ENCODE peak calls at places on chromosomes 1 and 21, in eight cellular contexts. M is HL-60; S is brain microvascular endothelial cell; Y is esophagus squamous epithelium; A is lung; F is transverse colon; H is effector memory CD4-positive, alpha-beta T cell; T is left ventricle myocardium inferior. R is an unnamed sample. For H3K27me3, the result is how much of the 10 kb centered on the place peaks cover.

GRCh38 chr1:68301538-68301937 is 69.2 kb upstream of the WLS start:
- DNase-seq in S (no peak), Y (no peak), T (no peak), M (no peak), H (no peak), F (no peak), A (no peak), R (no peak)

GRCh38 chr1:49686107-49686506 is 337.6 kb downstream of the AGBL4 start:
- DNase-seq in Y (no peak), F (no peak), A (no peak), M (no peak), S (no peak), T (no peak), H (no peak), R (no peak)

GRCh38 chr1:181104790-181105133 is 16.3 kb downstream of the IER5 start:
- DNase-seq in Y (no peak), T (no peak), F (peak), A (no peak), S (no peak), H (peak), M (no peak), R (no peak)

GRCh38 chr1:226685196-226685820 is 53.8 kb downstream of the ITPKB start:
- DNase-seq in H (no peak), S (no peak), T (no peak), M (no peak), Y (no peak), A (no peak), F (no peak), R (peak)

GRCh38 chr1:157087030-157087429 is 12.6 kb downstream of the ETV3L start:
- DNase-seq in H (no peak), M (no peak), Y (no peak), T (no peak), F (no peak), S (no peak), A (no peak), R (no peak)

GRCh38 chr1:112146201-112146715 is 156.8 kb upstream of the KCND3 start:
- DNase-seq in F (no peak), M (no peak), A (no peak), H (no peak), T (no peak), S (no peak), Y (no peak), R (no peak)

GRCh38 chr1:19903621-19904020 is 19.8 kb downstream of the PLA2G2E start:
- DNase-seq in S (no peak), H (no peak), M (no peak), T (no peak), Y (no peak), F (no peak), A (no peak), R (no peak)

GRCh38 chr21:18940791-18941190 is 537.2 kb upstream of the TMPRSS15 start:
- DNase-seq in F (no peak), Y (no peak), A (no peak), S (no peak), H (no peak), T (no peak), M (no peak), R (no peak)

GRCh38 chr21:38699048-38699447 is 106.7 kb upstream of the ETS2 start:
- DNase-seq in F (no peak), Y (no peak), H (no peak), M (no peak), A (no peak), S (no peak), T (no peak), R (no peak)

GRCh38 chr1:58780586-58781452 is 3.0 kb downstream of the JUN start:
- DNase-seq in A (no peak), M (no peak), H (peak), Y (no peak), F (no peak), S (no peak), T (no peak), R (no peak)

GRCh38 chr1:201639391-201639790 is 100.5 kb downstream of the NAV1 start:
- DNase-seq in S (no peak), T (peak), M (no peak), Y (no peak), F (no peak), A (no peak), H (no peak), R (no peak)

GRCh38 chr21:42520628-42521253 is 7.1 kb downstream of the SLC37A1 start:
- DNase-seq in A (no peak), M (no peak), F (no peak), Y (no peak), H (no peak), T (no peak), S (no peak), R (no peak)

GRCh38 chr1:60169206-60169605 is 95.6 kb upstream of the C1orf87 start:
- DNase-seq in F (no peak), A (no peak), Y (no peak), T (no peak), H (no peak), M (no peak), S (peak), R (no peak)

GRCh38 chr1:173853074-173853473 is 14.7 kb downstream of the GAS5 start:
- DNase-seq in M (no peak), S (peak), H (no peak), Y (no peak), F (no peak), T (no peak), A (no peak), R (no peak)

GRCh38 chr1:15249032-15249601 is 2.1 kb downstream of the FHAD1 start:
- DNase-seq in A (no peak), Y (no peak), M (no peak), S (peak), H (peak), T (no peak), F (no peak), R (no peak)

GRCh38 chr21:45401054-45401518 is 3.9 kb upstream of the COL18A1 start:
- DNase-seq in H (no peak), T (no peak), M (no peak), F (no peak), Y (no peak), S (no peak), A (no peak), R (no peak)

GRCh38 chr1:19074361-19074901 is 118.0 kb upstream of the IFFO2 start:
- DNase-seq in H (peak), M (no peak), A (no peak), Y (no peak), T (no peak), S (no peak), F (no peak), R (peak)

GRCh38 chr1:27687906-27688305 is 15.9 kb upstream of the IFI6 start:
- DNase-seq in S (no peak), A (no peak), F (no peak), M (no peak), T (no peak), Y (no peak), H (no peak), R (no peak)

GRCh38 chr1:27122652-27123051 is 32.3 kb downstream of the SLC9A1 start:
- DNase-seq in H (no peak), F (peak), T (peak), A (peak), M (no peak), Y (no peak), S (peak), R (peak)

GRCh38 chr1:219659682-219660081 is 46.8 kb upstream of the ZC3H11B start:
- DNase-seq in H (no peak), F (no peak), T (no peak), A (no peak), M (no peak), S (peak), Y (no peak), R (no peak)

DNA sequence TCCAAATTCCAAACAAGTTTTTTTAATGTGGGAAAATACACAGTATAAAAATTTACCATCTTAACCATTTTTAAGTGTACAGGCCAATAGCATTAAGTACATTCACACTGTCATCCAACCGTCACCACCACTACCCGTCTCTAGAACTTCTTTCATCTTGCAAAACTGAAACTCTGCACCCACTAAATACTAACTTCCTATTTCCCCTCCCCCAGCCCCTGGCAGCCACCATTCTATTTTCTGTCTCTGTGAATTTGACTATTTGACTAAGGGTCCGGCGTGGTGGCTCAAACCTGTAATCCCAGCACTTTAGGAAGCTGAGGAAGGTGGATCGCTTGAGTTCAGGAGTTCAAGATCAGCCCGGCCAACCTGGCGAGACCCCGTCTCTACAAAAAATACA is 36.1 kb downstream of the CLSTN1 start:
- DNase-seq in T (no peak), F (peak), Y (no peak), A (no peak), H (peak), S (no peak), M (peak), R (peak)
- H3K27ac ChIP-seq in T (no peak), F (no peak), Y (no peak), A (no peak), H (peak), S (no peak), M (peak), R (no peak)

GRCh38 chr1:6462412-6463119 is 3.4 kb downstream of the TNFRSF25 start:
- DNase-seq in T (no peak), F (no peak), H (no peak), A (no peak), M (no peak), S (no peak), Y (no peak), R (no peak)
- H3K27me3 ChIP-seq in T (half or more), F (under half), H (under half), A (under half), M (half or more), S (under half), Y (under half), R (under half)

DNA sequence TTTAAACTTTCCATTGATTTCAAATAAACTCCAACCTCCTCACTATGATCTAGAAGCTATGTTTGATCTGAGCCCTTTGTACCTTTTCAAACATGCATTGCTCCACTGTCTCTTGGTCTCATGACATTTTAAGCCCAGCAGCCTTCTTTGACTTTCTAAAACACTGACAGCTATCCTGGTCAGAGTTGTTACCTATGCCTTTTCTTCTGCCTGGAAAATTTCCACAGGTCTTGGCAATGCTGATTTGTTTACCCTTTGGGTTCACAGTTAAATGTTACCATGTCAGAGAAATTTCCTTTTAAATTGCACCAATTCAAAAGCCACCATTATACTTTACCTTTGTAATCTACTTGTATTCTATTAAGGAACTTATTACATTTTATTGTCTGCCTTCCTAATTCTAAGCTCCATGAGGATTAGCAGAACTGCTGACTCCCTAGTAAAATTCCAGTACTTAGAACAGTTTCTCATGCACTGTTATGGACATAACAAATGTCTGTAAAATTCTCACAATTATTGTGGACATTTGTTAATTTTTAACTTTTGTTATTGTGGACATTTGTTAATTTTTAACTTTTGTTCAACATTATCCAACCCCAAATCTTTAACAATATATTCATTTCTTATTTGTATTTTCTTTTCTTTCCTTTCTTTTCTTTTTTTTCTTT is 1064.4 kb downstream of the NCAM2 start:
- DNase-seq in M (no peak), T (no peak), Y (no peak), H (no peak), F (peak), S (no peak), A (no peak), R (no peak)
- H3K27ac ChIP-seq in M (no peak), T (no peak), Y (no peak), H (no peak), F (peak), S (no peak), A (no peak), R (no peak)

DNA sequence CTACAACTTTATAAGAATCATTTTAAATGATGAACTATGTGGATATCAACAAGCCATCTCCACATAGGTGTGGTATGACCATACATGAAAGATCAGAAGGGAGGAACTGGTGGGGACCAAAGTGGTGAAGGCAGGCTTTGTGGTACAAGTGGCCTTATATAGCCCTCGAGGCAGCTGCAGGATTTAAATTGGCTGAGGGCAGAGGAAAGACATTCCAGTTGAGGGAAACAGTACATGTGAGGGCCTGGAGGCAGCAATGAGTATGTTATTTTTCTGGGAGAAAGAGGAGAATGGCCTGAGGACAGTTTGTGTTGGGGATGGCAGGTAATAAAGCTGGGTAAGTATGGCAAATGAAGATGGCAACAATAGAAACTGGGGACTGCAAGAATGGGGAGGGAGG is 17.1 kb downstream of the OSCP1 start:
- DNase-seq in H (no peak), F (no peak), A (no peak), Y (no peak), T (no peak), S (no peak), M (no peak), R (no peak)
- H3K27me3 ChIP-seq in H (under half), F (under half), A (under half), Y (under half), T (under half), S (under half), M (under half), R (under half)

GRCh38 chr1:167707942-167708341 is 13.8 kb upstream of the MPZL1 start:
- DNase-seq in S (no peak), Y (no peak), F (no peak), M (no peak), H (no peak), T (no peak), A (no peak), R (no peak)
- H3K27ac ChIP-seq in S (no peak), Y (no peak), F (no peak), M (no peak), H (no peak), T (no peak), A (no peak), R (no peak)

DNA sequence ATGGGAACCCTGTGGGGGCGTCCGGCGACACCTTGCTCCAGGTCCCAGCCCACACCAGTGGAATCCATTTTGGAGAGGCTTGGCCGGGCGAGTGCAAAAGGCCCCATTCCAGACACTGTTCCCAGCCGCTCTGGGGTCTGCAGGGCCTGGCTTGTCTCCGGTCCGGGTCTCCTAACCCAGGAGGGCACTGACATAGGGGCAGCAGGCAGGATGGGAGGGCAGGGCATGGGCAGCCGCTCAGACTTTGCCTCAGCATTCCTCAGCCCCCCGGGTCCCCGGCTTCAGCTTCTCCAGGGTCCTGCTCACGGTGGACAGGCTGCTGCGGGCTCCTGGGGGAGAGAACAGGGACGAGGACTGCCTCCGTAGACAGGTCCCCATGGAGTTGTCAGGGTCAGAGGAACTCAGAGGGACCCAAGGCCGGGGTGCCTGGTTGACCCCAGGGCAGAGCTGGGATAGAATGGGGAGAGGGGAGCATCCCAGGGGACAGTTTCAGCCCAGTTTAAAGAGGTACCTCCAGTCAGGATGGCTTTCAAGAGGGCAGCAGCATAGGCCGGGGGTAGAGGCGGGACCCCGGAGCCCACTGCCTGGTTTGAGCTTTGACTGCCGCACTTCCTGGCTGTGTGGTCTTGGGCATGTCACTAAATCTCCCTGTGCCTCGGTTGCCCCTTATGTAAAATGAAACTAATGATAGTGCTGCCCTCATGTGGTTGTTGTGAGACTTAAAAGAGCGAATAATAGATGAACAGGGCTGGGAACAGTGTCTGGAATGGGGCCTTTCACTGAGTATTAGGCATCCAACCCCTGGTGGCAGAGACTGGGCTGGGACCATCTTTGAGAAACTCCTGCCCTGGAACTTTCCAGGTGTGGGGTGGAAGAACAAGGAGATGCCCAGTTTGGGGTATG is 3.7 kb downstream of the KNCN start:
- DNase-seq in F (no peak), Y (no peak), A (no peak), S (peak), H (no peak), M (no peak), T (no peak), R (no peak)
- H3K27me3 ChIP-seq in F (half or more), Y (under half), A (under half), S (under half), H (under half), M (under half), T (half or more), R (under half)

GRCh38 chr1:110092991-110093390 is 19.3 kb upstream of the UBL4B start:
- DNase-seq in H (no peak), T (no peak), A (no peak), Y (no peak), M (no peak), F (no peak), S (no peak), R (no peak)

GRCh38 chr1:110091791-110092190 is 20.5 kb upstream of the UBL4B start:
- DNase-seq in A (no peak), H (no peak), F (no peak), S (no peak), Y (no peak), T (no peak), M (no peak), R (no peak)

GRCh38 chr1:110098222-110099026 is 13.8 kb upstream of the UBL4B start:
- DNase-seq in M (no peak), H (no peak), F (no peak), Y (no peak), A (no peak), T (no peak), S (no peak), R (no peak)

GRCh38 chr1:110097507-110098221 is 14.6 kb upstream of the UBL4B start:
- DNase-seq in Y (no peak), H (no peak), F (no peak), S (no peak), T (no peak), A (no peak), M (no peak), R (no peak)

GRCh38 chr1:110094931-110095654 is 17.1 kb upstream of the UBL4B start:
- DNase-seq in H (no peak), M (no peak), Y (no peak), T (no peak), F (no peak), A (no peak), S (no peak), R (no peak)
- H3K27ac ChIP-seq in H (no peak), M (no peak), Y (no peak), T (no peak), F (no peak), A (no peak), S (no peak), R (no peak)

DNA sequence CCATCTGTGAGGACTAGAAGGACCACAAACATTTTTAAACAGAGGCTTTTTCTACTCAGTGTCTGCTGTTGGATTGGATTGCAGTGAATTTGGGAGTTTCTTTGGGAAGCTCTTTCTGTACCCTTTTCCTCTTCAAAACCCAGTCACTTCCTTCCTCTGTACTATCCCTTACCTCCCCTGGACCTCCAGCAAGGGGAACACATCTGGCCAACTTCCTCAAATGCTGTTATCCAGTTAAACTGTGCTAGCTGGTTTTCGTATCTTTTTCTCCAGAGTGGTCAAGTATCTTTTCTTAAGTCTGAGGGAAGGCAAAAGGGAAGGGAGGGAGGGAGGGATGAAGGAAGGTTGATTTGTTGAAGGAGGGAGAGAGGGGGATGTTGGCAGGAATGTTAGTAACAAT is 99.2 kb upstream of the TNR start:
- DNase-seq in Y (no peak), T (no peak), F (no peak), S (no peak), H (no peak), A (no peak), M (no peak), R (no peak)
- H3K27me3 ChIP-seq in Y (under half), T (under half), F (under half), S (under half), H (under half), A (under half), M (under half), R (under half)